ENCODE peak calls at places on chromosomes 16 and 17, in ten cellular contexts. I is tibial artery, O is Calu3, F is AG04450, Q is type B pancreatic cell, L is breast epithelium, Y is cardiac muscle cell, H is WTC11, A is K562, Z is choroid plexus epithelial cell. K is an unnamed sample.

GRCh38 chr16:9980981-9981380 is 201.2 kb downstream of the GRIN2A start:
- DNase-seq in I (no peak), O (no peak), F (no peak), Q (no peak), L (no peak), Y (no peak), H (no peak), A (no peak), Z (no peak), K (no peak)

GRCh38 chr17:73954981-73955380 is 248.5 kb upstream of the RPL38 start:
- DNase-seq in I (no peak), O (no peak), F (no peak), Q (no peak), L (no peak), Y (no peak), H (no peak), A (no peak), Z (no peak), K (no peak)

GRCh38 chr16:79612207-79612606 is 11.7 kb upstream of the MAF start:
- DNase-seq in I (no peak), O (no peak), F (no peak), Q (no peak), L (no peak), Y (no peak), H (no peak), A (no peak), Z (peak; percentile 30), K (no peak)

GRCh38 chr17:16444258-16444886 is 29.0 kb downstream of the TRPV2 start:
- DNase-seq in I (no peak), O (no peak), F (no peak), Q (no peak), L (no peak), Y (no peak), H (no peak), A (no peak), Z (no peak), K (no peak)

GRCh38 chr16:86375370-86375769 is 135.0 kb upstream of the FOXF1 start:
- DNase-seq in I (no peak), O (no peak), F (peak; percentile 88), Q (no peak), L (no peak), Y (no peak), H (no peak), A (no peak), Z (peak; percentile 81), K (no peak)

GRCh38 chr16:81647527-81647926 is 131.6 kb upstream of the PLCG2 start:
- DNase-seq in I (no peak), O (no peak), F (no peak), Q (no peak), L (no peak), Y (no peak), H (no peak), A (peak; percentile 59), Z (peak; percentile 30), K (no peak)

GRCh38 chr17:31582151-31582907 is 190.9 kb downstream of the RAB11FIP4 start:
- DNase-seq in I (peak; percentile 72), O (no peak), F (no peak), Q (no peak), L (peak; percentile 54), Y (no peak), H (no peak), A (no peak), Z (peak; percentile 64), K (no peak)

GRCh38 chr16:9102379-9102778 is 10.9 kb downstream of the HAPSTR1 start:
- DNase-seq in I (no peak), O (no peak), F (peak; percentile 81), Q (no peak), L (peak; percentile 61), Y (no peak), H (no peak), A (no peak), Z (peak; percentile 90), K (no peak)

GRCh38 chr16:11966173-11966572 is 1.2 kb downstream of the TNFRSF17 start:
- DNase-seq in I (no peak), O (no peak), F (no peak), Q (no peak), L (no peak), Y (no peak), H (no peak), A (no peak), Z (no peak), K (no peak)

GRCh38 chr17:65278050-65278819 is 141.1 kb downstream of the RGS9 start:
- DNase-seq in I (no peak), O (peak; percentile 42), F (no peak), Q (peak; percentile 74), L (no peak), Y (peak; percentile 86), H (peak; percentile 83), A (peak; percentile 62), Z (peak; percentile 83), K (peak; percentile 84)

GRCh38 chr16:81553080-81553813 is 108.6 kb downstream of the CMIP start:
- DNase-seq in I (no peak), O (no peak), F (no peak), Q (no peak), L (no peak), Y (no peak), H (no peak), A (no peak), Z (no peak), K (no peak)

GRCh38 chr17:74467221-74467951 is 952 bp downstream of the CD300A start:
- DNase-seq in I (no peak), O (no peak), F (no peak), Q (no peak), L (no peak), Y (no peak), H (no peak), A (no peak), Z (no peak), K (no peak)

GRCh38 chr16:66511615-66512500 is 38.1 kb downstream of the TK2 start:
- DNase-seq in I (no peak), O (peak; percentile 80), F (peak; percentile 37), Q (no peak), L (peak; percentile 77), Y (no peak), H (peak; percentile 46), A (no peak), Z (peak; percentile 72), K (no peak)

GRCh38 chr16:65469116-65469515 is 347.3 kb upstream of the CDH11 start:
- DNase-seq in I (no peak), O (no peak), F (no peak), Q (no peak), L (no peak), Y (no peak), H (no peak), A (no peak), Z (no peak), K (no peak)

GRCh38 chr17:37729905-37730304 is 15.0 kb downstream of the HNF1B start:
- DNase-seq in I (no peak), O (peak; percentile 49), F (no peak), Q (no peak), L (no peak), Y (no peak), H (no peak), A (no peak), Z (no peak), K (no peak)

GRCh38 chr16:12612598-12613101 is 191.0 kb downstream of the CPPED1 start:
- DNase-seq in I (no peak), O (peak; percentile 74), F (no peak), Q (no peak), L (no peak), Y (no peak), H (no peak), A (peak; percentile 59), Z (no peak), K (no peak)

GRCh38 chr17:5260542-5260941 is 21.5 kb upstream of the RABEP1 start:
- DNase-seq in I (no peak), O (peak; percentile 21), F (no peak), Q (no peak), L (peak; percentile 48), Y (no peak), H (no peak), A (no peak), Z (no peak), K (no peak)

GRCh38 chr16:67882374-67883145 is 2.1 kb upstream of the NRN1L start:
- DNase-seq in I (no peak), O (no peak), F (no peak), Q (no peak), L (no peak), Y (no peak), H (no peak), A (no peak), Z (no peak), K (no peak)

GRCh38 chr17:63423963-63424362 is 22.1 kb downstream of the CYB561 start:
- DNase-seq in I (no peak), O (no peak), F (no peak), Q (peak; percentile 36), L (no peak), Y (no peak), H (no peak), A (no peak), Z (no peak), K (no peak)
- TF ChIP-seq CTCF in I (no peak), O (no peak), F (no peak), Q (no peak), L (no peak), Y (no peak), H (no peak), A (no peak), Z (no peak), K (no peak)

GRCh38 chr17:36722121-36722902 is 120.9 kb downstream of the MRM1 start:
- DNase-seq in I (no peak), O (peak; percentile 58), F (no peak), Q (no peak), L (no peak), Y (peak; percentile 87), H (peak; percentile 68), A (peak; percentile 97), Z (peak; percentile 29), K (no peak)
- TF ChIP-seq CTCF in I (no peak), O (no peak), F (no peak), Q (no peak), L (no peak), Y (no peak), H (no peak), A (no peak), Z (no peak), K (no peak)

GRCh38 chr17:35596530-35597233 is 9.6 kb downstream of the AP2B1 start:
- DNase-seq in I (no peak), O (no peak), F (no peak), Q (no peak), L (no peak), Y (no peak), H (peak; percentile 81), A (no peak), Z (no peak), K (no peak)
- TF ChIP-seq CTCF in I (no peak), O (no peak), F (no peak), Q (no peak), L (no peak), Y (no peak), H (peak; percentile 83), A (no peak), Z (no peak), K (peak; percentile 22)

GRCh38 chr17:58487589-58488427 is at the start of gene HSF5:
- DNase-seq in I (no peak), O (no peak), F (no peak), Q (no peak), L (no peak), Y (no peak), H (peak; percentile 78), A (no peak), Z (peak; percentile 4), K (peak; percentile 83)
- TF ChIP-seq CTCF in I (no peak), O (no peak), F (no peak), Q (no peak), L (no peak), Y (peak; percentile 39), H (peak; percentile 47), A (no peak), Z (no peak), K (no peak)

GRCh38 chr17:44385287-44386181 is 3.9 kb downstream of the ITGA2B start:
- DNase-seq in I (peak; percentile 61), O (peak; percentile 91), F (peak; percentile 13), Q (peak; percentile 89), L (peak; percentile 57), Y (peak; percentile 91), H (peak; percentile 96), A (peak; percentile 99), Z (peak; percentile 64), K (no peak)
- TF ChIP-seq CTCF in I (peak; percentile 5), O (no peak), F (peak; percentile 34), Q (peak; percentile 39), L (no peak), Y (peak; percentile 25), H (no peak), A (peak; percentile 32), Z (peak; percentile 37), K (peak; percentile 36)